ENCODE peak calls at places on chromosome 19, in five cellular contexts. H is LoVo, B is NCI-H82, W is brain microvascular endothelial cell, T is heart right ventricle. Z is an unnamed sample.

GRCh38 chr19:51514866-51515481 is 13.4 kb upstream of the SIGLEC12 start:
- DNase-seq in T (no peak), H (peak), W (peak), B (peak), Z (no peak)

GRCh38 chr19:15265849-15266248 is 33.6 kb upstream of the EPHX3 start:
- DNase-seq in T (peak), H (no peak), B (no peak), W (peak), Z (peak)

GRCh38 chr19:10288662-10289166 is 1.0 kb upstream of the ICAM5 start:
- DNase-seq in T (no peak), B (peak), W (no peak), H (no peak), Z (no peak)

GRCh38 chr19:47861630-47862029 is 2.6 kb downstream of the TPRX2 start:
- DNase-seq in B (no peak), H (no peak), T (no peak), W (no peak), Z (no peak)

GRCh38 chr19:11359421-11359820 is 4.2 kb downstream of the PLPPR2 start:
- DNase-seq in B (no peak), H (no peak), W (no peak), T (no peak), Z (no peak)

GRCh38 chr19:50492303-50493052 is 15.8 kb upstream of the GARIN5A start:
- DNase-seq in H (no peak), B (no peak), T (no peak), W (no peak), Z (no peak)

GRCh38 chr19:39199025-39199424 is 2.3 kb downstream of the NCCRP1 start:
- DNase-seq in T (no peak), H (no peak), B (peak), W (no peak), Z (no peak)

GRCh38 chr19:37346091-37346490 is 24.8 kb upstream of the ZNF527 start:
- DNase-seq in H (no peak), T (no peak), B (peak), W (no peak), Z (no peak)

GRCh38 chr19:16293133-16294085 is 31.2 kb upstream of the KLF2 start:
- DNase-seq in H (peak), T (peak), B (no peak), W (peak), Z (peak)

GRCh38 chr19:35058370-35058769 is 16.8 kb downstream of the HPN start:
- DNase-seq in H (no peak), B (no peak), T (no peak), W (no peak), Z (no peak)

GRCh38 chr19:4976412-4977298 is 7.7 kb downstream of the KDM4B start:
- DNase-seq in T (peak), B (peak), H (no peak), W (no peak), Z (no peak)

GRCh38 chr19:50906217-50906616 is 5.0 kb downstream of the KLK4 start:
- DNase-seq in T (no peak), H (peak), B (peak), W (no peak), Z (no peak)

GRCh38 chr19:6417713-6418561 is 6.7 kb downstream of the KHSRP start:
- DNase-seq in H (no peak), W (no peak), T (no peak), B (no peak), Z (no peak)

GRCh38 chr19:9945319-9945966 is 9.1 kb upstream of the OLFM2 start:
- DNase-seq in H (no peak), W (peak), B (no peak), T (peak), Z (peak)

GRCh38 chr19:50402544-50403301 is 16.0 kb upstream of the SPIB start:
- DNase-seq in H (no peak), B (no peak), T (no peak), W (no peak), Z (no peak)

GRCh38 chr19:58227964-58228583 is 640 bp upstream of the ZNF544 start:
- DNase-seq in W (peak), H (no peak), T (no peak), B (peak), Z (no peak)

GRCh38 chr19:15517778-15518177 is 9.5 kb downstream of the CYP4F22 start:
- DNase-seq in W (no peak), H (no peak), T (no peak), B (no peak), Z (no peak)

GRCh38 chr19:4376991-4377781 is 23.2 kb downstream of the SH3GL1 start:
- DNase-seq in B (no peak), T (no peak), H (peak), W (no peak), Z (no peak)

GRCh38 chr19:44800461-44800860 is 8.4 kb upstream of the BCAM start:
- DNase-seq in W (peak), B (peak), H (peak), T (peak), Z (no peak)

GRCh38 chr19:1035998-1036621 is 3.8 kb upstream of the ABCA7 start:
- DNase-seq in T (no peak), B (peak), W (no peak), H (no peak), Z (no peak)

GRCh38 chr19:15673176-15673654 is 328 bp downstream of the CYP4F12 start:
- DNase-seq in T (peak), H (no peak), W (no peak), B (no peak), Z (no peak)

GRCh38 chr19:38033658-38034150 is 126.7 kb downstream of the SIPA1L3 start:
- DNase-seq in T (no peak), W (no peak), H (no peak), B (no peak), Z (no peak)

GRCh38 chr19:54415208-54415900 is at the start of gene TTYH1:
- DNase-seq in T (no peak), H (no peak), B (peak), W (no peak), Z (no peak)

GRCh38 chr19:11130824-11131455 is 24.6 kb downstream of the SPC24 start:
- DNase-seq in W (peak), T (peak), B (peak), H (peak), Z (no peak)

GRCh38 chr19:3573858-3574637 is 1.3 kb downstream of the HMG20B start:
- DNase-seq in B (peak), T (peak), W (peak), H (peak), Z (peak)

GRCh38 chr19:6723108-6723618 is 2.7 kb upstream of the C3 start:
- DNase-seq in B (no peak), T (no peak), W (no peak), H (no peak), Z (no peak)

GRCh38 chr19:44557933-44558332 is 28.5 kb upstream of the CEACAM20 start:
- DNase-seq in W (no peak), B (no peak), H (no peak), T (no peak), Z (no peak)

GRCh38 chr19:15317392-15318011 is 14.8 kb downstream of the BRD4 start:
- DNase-seq in W (peak), T (no peak), H (no peak), B (no peak), Z (no peak)

GRCh38 chr19:19077103-19077502 is 13.3 kb downstream of the SLC25A42 start:
- DNase-seq in B (no peak), H (no peak), W (no peak), T (no peak), Z (no peak)

GRCh38 chr19:2610637-2611482 is 91.6 kb downstream of the GNG7 start:
- DNase-seq in H (peak), W (peak), B (peak), T (peak), Z (peak)